ENCODE peak calls at places on chromosomes 12 and 14, in ten cellular contexts. B, I, M, R, H, J, V, X, Q and A are unnamed samples.

GRCh38 chr12:94566345-94566744 is 84.0 kb downstream of the TMCC3 start:
- DNase-seq in B (peak), I (no peak), M (no peak), R (no peak), H (no peak), J (no peak), V (no peak), X (no peak), Q (no peak), A (no peak)

GRCh38 chr12:31246470-31246850 is 79.5 kb downstream of the SINHCAF start:
- DNase-seq in B (no peak), I (peak), M (no peak), R (no peak), H (no peak), J (no peak), V (no peak), X (no peak), Q (no peak), A (peak)

GRCh38 chr14:28731358-28731757 is 35.2 kb upstream of the FOXG1 start:
- DNase-seq in B (no peak), I (no peak), M (no peak), R (no peak), H (no peak), J (no peak), V (no peak), X (no peak), Q (no peak), A (no peak)

GRCh38 chr14:100772607-100773165 is 46.0 kb downstream of the DLK1 start:
- DNase-seq in B (no peak), I (no peak), M (no peak), R (no peak), H (no peak), J (no peak), V (no peak), X (no peak), Q (no peak), A (no peak)

GRCh38 chr14:101077511-101078074 is 174.1 kb upstream of the RTL1 start:
- DNase-seq in B (no peak), I (peak), M (no peak), R (peak), H (no peak), J (no peak), V (no peak), X (no peak), Q (no peak), A (peak)

GRCh38 chr12:1914116-1914911 is 4.1 kb downstream of the CACNA2D4 start:
- DNase-seq in B (no peak), I (no peak), M (no peak), R (peak), H (no peak), J (no peak), V (peak), X (no peak), Q (peak), A (peak)

GRCh38 chr12:69966409-69966808 is 141.4 kb downstream of the MYRFL start:
- DNase-seq in B (peak), I (no peak), M (no peak), R (no peak), H (no peak), J (no peak), V (no peak), X (peak), Q (no peak), A (no peak)

GRCh38 chr12:28759334-28759733 is 389.7 kb upstream of the FAR2 start:
- DNase-seq in B (no peak), I (peak), M (no peak), R (no peak), H (no peak), J (no peak), V (no peak), X (no peak), Q (no peak), A (no peak)

GRCh38 chr12:47938093-47938492 is 25.3 kb upstream of the TMEM106C start:
- DNase-seq in B (no peak), I (no peak), M (no peak), R (no peak), H (no peak), J (no peak), V (no peak), X (no peak), Q (no peak), A (no peak)

GRCh38 chr14:105537580-105538474 is 11.4 kb downstream of the TMEM121 start:
- DNase-seq in B (peak), I (peak), M (peak), R (peak), H (peak), J (no peak), V (peak), X (no peak), Q (peak), A (no peak)

GRCh38 chr12:124518051-124518932 is 49.1 kb downstream of the NCOR2 start:
- DNase-seq in B (peak), I (peak), M (no peak), R (no peak), H (no peak), J (peak), V (no peak), X (peak), Q (peak), A (peak)

GRCh38 chr12:124395284-124395752 is 100.4 kb downstream of the RFLNA start:
- DNase-seq in B (no peak), I (no peak), M (no peak), R (no peak), H (no peak), J (no peak), V (no peak), X (no peak), Q (no peak), A (no peak)

GRCh38 chr12:62900686-62901272 is 34.2 kb downstream of the PPM1H start:
- DNase-seq in B (no peak), I (no peak), M (no peak), R (no peak), H (no peak), J (peak), V (no peak), X (no peak), Q (no peak), A (no peak)

GRCh38 chr12:12736759-12737676 is 19.9 kb downstream of the CDKN1B start:
- DNase-seq in B (no peak), I (no peak), M (no peak), R (peak), H (peak), J (peak), V (no peak), X (no peak), Q (no peak), A (no peak)

GRCh38 chr14:88613552-88614010 is 50.7 kb downstream of the ZC3H14 start:
- DNase-seq in B (no peak), I (no peak), M (no peak), R (no peak), H (peak), J (no peak), V (no peak), X (peak), Q (no peak), A (no peak)

GRCh38 chr14:25308244-25308643 is 258.3 kb upstream of the STXBP6 start:
- DNase-seq in B (no peak), I (peak), M (no peak), R (no peak), H (no peak), J (no peak), V (no peak), X (no peak), Q (no peak), A (no peak)

GRCh38 chr14:91138511-91139359 is 24.9 kb downstream of the DGLUCY start:
- DNase-seq in B (no peak), I (peak), M (no peak), R (peak), H (peak), J (no peak), V (no peak), X (no peak), Q (no peak), A (no peak)